ENCODE peak calls at places on chromosomes 16 and 17, in six cellular contexts. G is hepatocyte, X is HCT116, N is H1, Z is K562, Q is fibroblast of lung. B is an unnamed sample.

GRCh38 chr17:75996665-75997590 is 3.7 kb upstream of the CDK3 start:
- DNase-seq in Q (peak), N (no peak), G (peak), Z (no peak), X (no peak), B (peak)

GRCh38 chr16:60720060-60720459 is 1316.2 kb downstream of the CDH8 start:
- DNase-seq in Z (no peak), G (no peak), Q (no peak), X (no peak), N (no peak), B (no peak)

GRCh38 chr16:75818491-75818890 is 92.2 kb upstream of the CPHXL start:
- DNase-seq in X (no peak), G (peak), Z (no peak), N (no peak), Q (no peak), B (no peak)

GRCh38 chr17:44000141-44000860 is 4.1 kb upstream of the NAGS start:
- DNase-seq in Q (no peak), N (no peak), G (no peak), Z (peak), X (no peak), B (no peak)

GRCh38 chr16:83344014-83344413 is 463.8 kb upstream of the HSBP1 start:
- DNase-seq in X (no peak), N (no peak), G (no peak), Z (no peak), Q (peak), B (peak)

GRCh38 chr17:57406981-57407286 is 150.6 kb downstream of the MSI2 start:
- DNase-seq in X (no peak), G (no peak), N (no peak), Q (no peak), Z (no peak), B (no peak)

GRCh38 chr17:77854759-77855745 is 103.5 kb upstream of the TNRC6C start:
- DNase-seq in Q (no peak), N (no peak), G (no peak), X (no peak), Z (no peak), B (no peak)

GRCh38 chr17:752620-753219 is 656 bp upstream of the GEMIN4 start:
- DNase-seq in Z (peak), G (peak), X (no peak), Q (peak), N (no peak), B (no peak)

GRCh38 chr17:12730931-12731521 is 58.3 kb upstream of the ARHGAP44 start:
- DNase-seq in N (no peak), G (peak), X (peak), Z (peak), Q (peak), B (no peak)

GRCh38 chr16:20339744-20340143 is 12.4 kb upstream of the GP2 start:
- DNase-seq in X (no peak), Z (no peak), N (no peak), Q (no peak), G (no peak), B (no peak)

GRCh38 chr16:87042551-87043272 is 274.5 kb downstream of the C16orf95 start:
- DNase-seq in N (no peak), X (no peak), Z (no peak), Q (no peak), G (no peak), B (no peak)

GRCh38 chr16:11099672-11100195 is 155.4 kb downstream of the CLEC16A start:
- DNase-seq in G (no peak), X (no peak), N (no peak), Z (no peak), Q (no peak), B (no peak)

GRCh38 chr16:11101283-11101682 is 154.7 kb downstream of the SOCS1 start:
- DNase-seq in G (no peak), X (no peak), Z (no peak), N (no peak), Q (no peak), B (no peak)

GRCh38 chr16:11101695-11102522 is 154.1 kb downstream of the SOCS1 start:
- DNase-seq in X (no peak), G (peak), Z (peak), N (no peak), Q (peak), B (no peak)

GRCh38 chr16:11098601-11099377 is 154.4 kb downstream of the CLEC16A start:
- DNase-seq in G (no peak), Z (no peak), Q (no peak), X (no peak), N (no peak), B (no peak)

GRCh38 chr16:11100239-11100750 is 155.7 kb downstream of the SOCS1 start:
- DNase-seq in N (peak), X (peak), G (peak), Z (peak), Q (peak), B (no peak)
- TF ChIP-seq CTCF in N (peak), X (no peak), G (no peak), Z (peak), Q (peak), B (peak)

DNA sequence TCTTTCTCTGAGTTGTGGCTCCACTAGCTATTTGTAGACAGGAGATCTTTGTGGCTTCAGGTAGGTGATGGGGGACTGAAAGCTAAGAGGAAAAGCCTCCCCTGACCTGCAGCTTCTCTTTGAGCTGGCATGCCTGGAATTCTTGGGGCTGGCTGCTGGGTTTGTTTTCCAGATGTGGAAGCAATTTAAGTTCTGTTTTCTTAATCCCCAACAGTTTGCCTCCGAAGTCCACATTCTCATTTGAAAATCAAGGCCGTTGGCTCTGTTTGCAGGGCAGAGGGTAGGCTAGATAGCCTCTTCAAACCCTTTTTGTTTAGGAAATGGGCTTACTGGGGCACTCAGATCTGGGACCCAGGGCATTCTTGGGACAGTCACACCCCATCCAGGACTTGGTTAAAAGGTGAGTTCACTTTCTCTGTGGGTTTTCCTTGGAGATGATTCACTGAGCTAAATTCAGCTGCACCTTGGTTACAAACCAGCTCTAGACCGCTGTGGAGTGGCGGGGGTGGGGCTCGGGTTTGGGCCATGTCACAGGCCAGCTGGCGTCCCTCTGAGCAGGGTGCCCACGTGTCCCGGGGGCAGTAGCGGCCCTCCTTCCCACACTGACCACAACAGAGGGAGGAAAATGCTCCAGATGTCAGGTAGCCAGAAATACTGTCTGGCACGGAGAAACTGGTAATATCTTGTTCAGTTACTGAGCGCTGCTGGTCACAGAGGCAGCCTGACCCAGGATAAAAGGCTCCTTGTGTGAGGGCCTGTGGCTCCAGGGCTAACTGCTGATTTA is 108.5 kb downstream of the RAB11FIP4 start:
- DNase-seq in Z (peak), X (peak), Q (peak), G (no peak), N (no peak), B (peak)
- TF ChIP-seq EZH2 in Z (no peak), X (no peak), Q (no peak), G (no peak), N (no peak), B (no peak)

GRCh38 chr16:56645311-56645710 is 6.4 kb upstream of the MT1B start:
- DNase-seq in G (no peak), Z (no peak), X (no peak), N (no peak), Q (no peak), B (peak)

GRCh38 chr16:56643833-56644232 is 5.4 kb downstream of the MT1A start:
- DNase-seq in Z (no peak), N (no peak), Q (no peak), X (no peak), G (no peak), B (no peak)

GRCh38 chr16:56645838-56646237 is 5.8 kb upstream of the MT1B start:
- DNase-seq in N (no peak), X (no peak), Z (no peak), Q (no peak), G (no peak), B (no peak)

GRCh38 chr16:56641166-56641565 is 2.7 kb downstream of the MT1A start:
- DNase-seq in X (no peak), Z (no peak), N (no peak), Q (no peak), G (no peak), B (no peak)

GRCh38 chr16:56643080-56643778 is 4.8 kb downstream of the MT1A start:
- DNase-seq in X (peak), Q (peak), Z (peak), N (no peak), G (peak), B (peak)
- H2AFZ ChIP-seq in X (peak), Q (no peak), Z (peak), N (no peak), G (no peak), B (no peak)

GRCh38 chr17:29117440-29117753 is 62.8 kb downstream of the MYO18A start:
- DNase-seq in X (no peak), Q (no peak), N (no peak), G (no peak), Z (no peak), B (no peak)

GRCh38 chr17:29116652-29117439 is 63.4 kb downstream of the MYO18A start:
- DNase-seq in X (no peak), Z (peak), Q (peak), N (peak), G (peak), B (peak)

GRCh38 chr17:29114141-29114540 is 66.1 kb downstream of the MYO18A start:
- DNase-seq in Z (no peak), Q (no peak), X (no peak), G (no peak), N (no peak), B (no peak)

GRCh38 chr17:29115435-29115834 is 64.8 kb downstream of the MYO18A start:
- DNase-seq in N (no peak), X (no peak), Z (no peak), G (no peak), Q (no peak), B (no peak)

DNA sequence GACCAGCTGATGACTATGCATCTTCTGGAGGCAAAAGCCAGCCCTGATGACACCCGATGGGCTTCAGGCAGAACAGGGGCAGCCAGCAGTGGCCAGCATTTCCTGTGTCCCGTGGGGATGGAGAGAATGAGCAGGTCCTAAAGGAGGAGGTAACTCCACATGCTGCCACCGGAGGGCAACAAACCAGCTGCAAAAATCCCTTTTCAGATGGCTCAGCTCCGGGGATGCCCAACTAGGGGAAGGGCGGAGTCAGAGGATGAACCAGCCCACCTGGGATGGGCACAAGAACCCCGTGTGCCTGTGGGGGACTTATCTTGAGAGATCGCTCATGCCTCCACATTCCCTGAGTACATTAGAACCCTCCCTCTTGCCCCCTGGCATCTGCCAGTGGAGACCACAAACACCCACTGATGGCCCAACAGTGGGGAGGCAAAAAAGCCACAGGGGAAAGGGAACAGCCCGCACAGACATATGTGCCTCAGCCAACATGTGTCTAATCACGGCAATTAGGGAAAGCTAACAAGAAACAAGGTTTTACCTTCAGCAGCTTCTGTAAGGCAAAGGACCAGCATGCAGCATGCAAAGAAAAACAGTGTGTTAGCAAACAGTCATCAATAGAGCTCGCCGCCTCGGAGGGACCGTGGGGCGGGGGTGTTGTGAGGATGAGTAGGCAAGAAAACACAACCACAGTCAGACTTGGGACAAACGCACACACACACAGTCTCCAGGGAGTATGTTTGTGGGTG is 64.1 kb downstream of the MYO18A start:
- DNase-seq in N (peak), X (peak), Q (peak), G (peak), Z (peak), B (peak)
- TF ChIP-seq CTCF in N (peak), X (peak), Q (peak), G (peak), Z (peak), B (peak)

GRCh38 chr17:9204026-9204425 is 182.7 kb downstream of the NTN1 start:
- DNase-seq in Q (no peak), G (no peak), Z (no peak), X (no peak), N (no peak), B (no peak)
- TF ChIP-seq EZH2 in Q (no peak), G (no peak), Z (no peak), X (no peak), N (no peak), B (no peak)

DNA sequence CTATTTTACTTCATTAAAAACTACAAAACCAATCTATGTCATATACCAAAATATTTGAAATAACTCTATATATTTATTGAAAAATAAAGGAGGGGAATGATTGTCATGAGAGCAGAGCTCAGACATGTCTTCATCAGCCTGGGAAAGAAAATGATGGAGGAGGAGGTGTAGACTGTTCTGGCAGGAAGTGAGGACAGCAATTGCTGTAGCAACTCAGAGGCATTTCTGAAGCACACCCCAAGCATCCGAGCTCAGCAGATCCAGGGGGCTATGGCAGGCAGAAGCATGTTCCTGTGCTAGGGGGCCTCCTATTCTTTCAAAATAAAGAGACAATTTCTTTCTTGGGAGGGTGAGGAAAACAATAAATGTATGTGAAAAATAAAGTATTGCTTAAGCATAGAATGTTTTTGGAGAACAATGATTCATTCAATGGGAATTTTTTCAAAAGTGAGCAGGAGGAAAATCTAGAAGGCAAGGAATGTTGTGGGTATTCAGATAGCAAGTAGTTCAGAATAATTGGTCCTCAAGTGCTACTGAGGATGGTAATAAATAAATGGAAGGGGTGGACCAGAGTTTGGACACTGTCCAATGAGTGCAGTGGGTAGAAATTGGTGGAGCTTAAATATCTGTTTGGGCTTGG is 383.4 kb downstream of the CDH11 start:
- DNase-seq in Q (peak), N (no peak), G (no peak), X (no peak), Z (no peak), B (no peak)
- H2AFZ ChIP-seq in Q (no peak), N (no peak), G (no peak), X (no peak), Z (no peak), B (no peak)

DNA sequence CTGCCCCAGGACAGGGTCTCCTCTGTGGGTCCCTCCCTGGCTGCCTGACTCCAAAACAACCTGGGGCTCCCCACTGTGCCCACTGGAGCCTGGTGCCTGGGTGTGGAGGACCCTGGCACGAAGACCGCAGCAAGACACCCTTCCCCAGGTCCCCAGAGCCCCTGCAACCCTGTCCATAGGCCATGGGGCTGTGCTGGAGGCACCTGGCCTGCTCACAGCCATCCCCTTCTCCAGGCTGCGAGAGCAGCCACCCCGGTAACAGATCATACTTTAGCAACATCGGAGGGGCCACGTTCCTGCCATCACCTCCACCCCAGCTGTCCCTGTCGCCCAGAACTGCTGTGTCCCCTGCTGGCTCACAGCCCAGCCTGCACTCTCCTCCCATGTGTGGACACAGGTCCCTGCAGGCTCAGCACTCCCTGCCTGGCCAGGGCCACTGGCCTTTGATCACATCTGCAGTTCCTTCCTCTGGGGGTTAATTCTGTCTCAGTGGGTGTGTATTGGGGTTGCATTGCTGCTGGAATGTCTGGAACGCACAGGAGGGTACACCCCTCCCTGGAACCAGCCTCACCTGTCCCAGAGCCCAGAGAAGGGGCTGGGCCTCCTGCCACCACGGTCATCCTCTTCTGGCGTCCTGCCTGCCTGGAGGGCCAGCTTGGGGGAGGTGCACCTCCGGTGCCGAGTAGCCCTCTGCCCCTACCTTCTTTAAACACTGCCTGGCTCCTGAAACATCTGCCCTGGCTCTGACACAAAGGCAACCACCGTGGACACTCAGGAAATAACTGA is 12.2 kb downstream of the PPL start:
- DNase-seq in Z (no peak), X (no peak), G (peak), Q (no peak), N (no peak), B (peak)
- TF ChIP-seq CTCF in Z (no peak), X (no peak), G (peak), Q (no peak), N (no peak), B (no peak)

DNA sequence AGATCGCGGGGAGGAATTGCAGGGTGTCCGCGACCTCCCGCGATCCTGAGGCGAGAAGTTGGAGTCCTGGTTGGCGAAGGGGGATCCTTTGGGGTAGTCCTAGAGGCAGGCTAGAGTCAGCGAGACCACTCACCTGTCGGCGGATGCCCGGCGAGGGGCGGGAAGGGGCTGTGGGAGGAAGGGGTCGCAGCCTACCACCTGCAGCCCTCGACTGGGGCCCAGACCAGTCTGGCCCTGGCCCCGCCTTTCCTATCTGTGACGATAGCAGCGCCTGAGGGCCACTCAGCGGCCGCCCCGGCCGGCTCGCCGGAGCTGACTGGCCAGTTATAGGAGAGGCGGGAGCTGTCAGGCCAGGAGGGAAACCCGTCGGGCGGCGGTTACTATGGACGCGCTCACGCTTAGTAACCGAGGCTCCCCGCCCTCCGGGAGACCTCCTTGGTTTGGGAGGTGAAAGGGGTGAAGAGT is at the start of gene TEKT3:
- DNase-seq in X (no peak), Z (peak), Q (peak), G (peak), N (peak), B (peak)
- TF ChIP-seq EZH2 in X (no peak), Z (no peak), Q (peak), G (no peak), N (no peak), B (peak)

B was measured in mammary epithelial cell.